ENCODE peak calls at places on chromosomes 6 and 20, in four cellular contexts. One of them, this sample, is unnamed.

GRCh38 chr20:45469336-45470261 is at the start of gene WFDC2:
- DNase-seq in AG08396: no peak
- DNase-seq in GM04504: no peak
- DNase-seq in Right ventricle myocardium inferior: no peak
- DNase-seq in this sample: no peak

GRCh38 chr6:106083618-106084017 is 2.5 kb upstream of the PRDM1 start:
- DNase-seq in Right ventricle myocardium inferior: no peak
- DNase-seq in AG08396: no peak
- DNase-seq in GM04504: no peak
- DNase-seq in this sample: no peak

GRCh38 chr20:48538058-48538825 is 289.6 kb downstream of the PREX1 start:
- DNase-seq in AG08396: peak
- DNase-seq in GM04504: peak
- DNase-seq in Right ventricle myocardium inferior: no peak
- DNase-seq in this sample: no peak

GRCh38 chr6:9632026-9632425 is 782.8 kb downstream of the TFAP2A start:
- DNase-seq in GM04504: no peak
- DNase-seq in Right ventricle myocardium inferior: no peak
- DNase-seq in AG08396: no peak
- DNase-seq in this sample: no peak

GRCh38 chr20:50916257-50916656 is 15.0 kb downstream of the ADNP start:
- DNase-seq in AG08396: peak
- DNase-seq in Right ventricle myocardium inferior: no peak
- DNase-seq in GM04504: no peak
- DNase-seq in this sample: no peak

GRCh38 chr6:138087549-138087948 is 19.7 kb downstream of the PERP start:
- DNase-seq in GM04504: no peak
- DNase-seq in Right ventricle myocardium inferior: no peak
- DNase-seq in AG08396: no peak
- DNase-seq in this sample: no peak

GRCh38 chr6:6749791-6750434 is 161.4 kb downstream of the LY86 start:
- DNase-seq in Right ventricle myocardium inferior: peak
- DNase-seq in GM04504: peak
- DNase-seq in AG08396: peak
- DNase-seq in this sample: peak

GRCh38 chr20:38113401-38114325 is 51.4 kb downstream of the TGM2 start:
- DNase-seq in GM04504: no peak
- DNase-seq in AG08396: no peak
- DNase-seq in Right ventricle myocardium inferior: no peak
- DNase-seq in this sample: no peak

GRCh38 chr20:55200317-55200716 is 724.9 kb downstream of the DOK5 start:
- DNase-seq in AG08396: no peak
- DNase-seq in GM04504: no peak
- DNase-seq in Right ventricle myocardium inferior: no peak
- DNase-seq in this sample: no peak

GRCh38 chr6:111803384-111803783 is 69.9 kb downstream of the FYN start:
- DNase-seq in GM04504: no peak
- DNase-seq in AG08396: no peak
- DNase-seq in Right ventricle myocardium inferior: no peak
- DNase-seq in this sample: no peak

GRCh38 chr6:166586424-166587156 is at the start of gene RAMACL:
- DNase-seq in AG08396: no peak
- DNase-seq in GM04504: no peak
- DNase-seq in Right ventricle myocardium inferior: no peak
- DNase-seq in this sample: no peak

GRCh38 chr6:4085329-4085695 is 6.4 kb upstream of the FAM217A start:
- DNase-seq in GM04504: no peak
- DNase-seq in AG08396: peak
- DNase-seq in Right ventricle myocardium inferior: no peak
- DNase-seq in this sample: no peak

GRCh38 chr6:74357329-74357728 is 661.3 kb downstream of the CD109 start:
- DNase-seq in Right ventricle myocardium inferior: no peak
- DNase-seq in AG08396: no peak
- DNase-seq in GM04504: peak
- DNase-seq in this sample: no peak

GRCh38 chr6:142945446-142946180 is 637 bp upstream of the HIVEP2 start:
- DNase-seq in GM04504: peak
- DNase-seq in AG08396: peak
- DNase-seq in Right ventricle myocardium inferior: peak
- DNase-seq in this sample: no peak

GRCh38 chr6:20688710-20689500 is 154.6 kb downstream of the CDKAL1 start:
- DNase-seq in GM04504: no peak
- DNase-seq in Right ventricle myocardium inferior: no peak
- DNase-seq in AG08396: no peak
- DNase-seq in this sample: no peak

GRCh38 chr6:128519931-128520435 is 416 bp downstream of the PTPRK start:
- DNase-seq in Right ventricle myocardium inferior: peak
- DNase-seq in AG08396: peak
- DNase-seq in GM04504: no peak
- DNase-seq in this sample: peak

GRCh38 chr6:17239260-17239659 is 41.9 kb upstream of the RBM24 start:
- DNase-seq in AG08396: no peak
- DNase-seq in Right ventricle myocardium inferior: no peak
- DNase-seq in GM04504: no peak
- DNase-seq in this sample: no peak

GRCh38 chr6:161303628-161304340 is 29.9 kb upstream of the AGPAT4 start:
- DNase-seq in Right ventricle myocardium inferior: no peak
- DNase-seq in GM04504: no peak
- DNase-seq in AG08396: peak
- DNase-seq in this sample: no peak

GRCh38 chr20:37071481-37071911 is 24.3 kb downstream of the RBL1 start:
- DNase-seq in Right ventricle myocardium inferior: no peak
- DNase-seq in GM04504: peak
- DNase-seq in AG08396: no peak
- DNase-seq in this sample: no peak

GRCh38 chr6:160004419-160005160 is 35.7 kb downstream of the IGF2R start:
- DNase-seq in GM04504: no peak
- DNase-seq in AG08396: no peak
- DNase-seq in Right ventricle myocardium inferior: peak
- DNase-seq in this sample: no peak

GRCh38 chr6:45929421-45930361 is 86.0 kb downstream of the CLIC5 start:
- DNase-seq in AG08396: no peak
- DNase-seq in Right ventricle myocardium inferior: no peak
- DNase-seq in GM04504: no peak
- DNase-seq in this sample: no peak

GRCh38 chr6:108710046-108710445 is 138.2 kb upstream of the ARMC2 start:
- DNase-seq in GM04504: no peak
- DNase-seq in AG08396: no peak
- DNase-seq in Right ventricle myocardium inferior: no peak
- DNase-seq in this sample: no peak

GRCh38 chr6:155755452-155755851 is 299.8 kb upstream of the NOX3 start:
- DNase-seq in GM04504: no peak
- DNase-seq in AG08396: no peak
- DNase-seq in Right ventricle myocardium inferior: no peak
- DNase-seq in this sample: no peak

GRCh38 chr6:170297577-170298330 is 6.9 kb upstream of the DLL1 start:
- DNase-seq in Right ventricle myocardium inferior: no peak
- DNase-seq in AG08396: no peak
- DNase-seq in GM04504: no peak
- DNase-seq in this sample: no peak

GRCh38 chr6:125853740-125854139 is 63.0 kb downstream of the NCOA7 start:
- DNase-seq in Right ventricle myocardium inferior: no peak
- DNase-seq in GM04504: no peak
- DNase-seq in AG08396: no peak
- DNase-seq in this sample: no peak

GRCh38 chr6:65006788-65007187 is 700.2 kb downstream of the EYS start:
- DNase-seq in AG08396: no peak
- DNase-seq in Right ventricle myocardium inferior: no peak
- DNase-seq in GM04504: no peak
- DNase-seq in this sample: no peak

GRCh38 chr20:61937963-61938838 is 127.5 kb downstream of the TAF4 start:
- DNase-seq in AG08396: no peak
- DNase-seq in GM04504: no peak
- DNase-seq in Right ventricle myocardium inferior: peak
- DNase-seq in this sample: peak

GRCh38 chr6:150409576-150410066 is 40.8 kb downstream of the IYD start:
- DNase-seq in GM04504: no peak
- DNase-seq in Right ventricle myocardium inferior: no peak
- DNase-seq in AG08396: no peak
- DNase-seq in this sample: peak

GRCh38 chr6:28218312-28219248 is 6.5 kb upstream of the ZSCAN9 start:
- DNase-seq in Right ventricle myocardium inferior: peak
- DNase-seq in GM04504: no peak
- DNase-seq in AG08396: peak
- DNase-seq in this sample: peak

GRCh38 chr20:17885544-17885943 is 83.0 kb downstream of the SNX5 start:
- DNase-seq in GM04504: no peak
- DNase-seq in Right ventricle myocardium inferior: no peak
- DNase-seq in AG08396: no peak
- DNase-seq in this sample: no peak

GRCh38 chr6:144728804-144729203 is 443.7 kb downstream of the UTRN start:
- DNase-seq in AG08396: no peak
- DNase-seq in Right ventricle myocardium inferior: no peak
- DNase-seq in GM04504: no peak
- DNase-seq in this sample: no peak

GRCh38 chr20:13105864-13106457 is 97.2 kb downstream of the SPTLC3 start:
- DNase-seq in Right ventricle myocardium inferior: no peak
- DNase-seq in AG08396: peak
- DNase-seq in GM04504: peak
- DNase-seq in this sample: no peak

GRCh38 chr6:155765275-155766194 is 309.9 kb upstream of the NOX3 start:
- DNase-seq in Right ventricle myocardium inferior: no peak
- DNase-seq in GM04504: peak
- DNase-seq in AG08396: peak
- DNase-seq in this sample: no peak

GRCh38 chr6:142374965-142375733 is 73.3 kb downstream of the ADGRG6 start:
- DNase-seq in Right ventricle myocardium inferior: no peak
- DNase-seq in GM04504: peak
- DNase-seq in AG08396: peak
- DNase-seq in this sample: no peak

GRCh38 chr6:36358235-36358915 is 21.7 kb upstream of the BNIP5 start:
- DNase-seq in Right ventricle myocardium inferior: no peak
- DNase-seq in AG08396: no peak
- DNase-seq in GM04504: no peak
- DNase-seq in this sample: no peak

GRCh38 chr6:34817337-34817910 is 25.5 kb downstream of the BLTP3A start:
- DNase-seq in GM04504: no peak
- DNase-seq in AG08396: no peak
- DNase-seq in Right ventricle myocardium inferior: no peak
- DNase-seq in this sample: no peak

GRCh38 chr6:41442800-41443501 is 103.2 kb upstream of the FOXP4 start:
- DNase-seq in Right ventricle myocardium inferior: no peak
- DNase-seq in AG08396: no peak
- DNase-seq in GM04504: no peak
- DNase-seq in this sample: peak

GRCh38 chr6:70151616-70152015 is 151.3 kb downstream of the COL9A1 start:
- DNase-seq in GM04504: no peak
- DNase-seq in Right ventricle myocardium inferior: no peak
- DNase-seq in AG08396: no peak
- DNase-seq in this sample: no peak

GRCh38 chr6:140462495-140463311 is 1088.3 kb upstream of the CITED2 start:
- DNase-seq in AG08396: no peak
- DNase-seq in Right ventricle myocardium inferior: no peak
- DNase-seq in GM04504: peak
- DNase-seq in this sample: no peak

This sample was measured in left ventricle myocardium inferior.